ENCODE peak calls at places on chromosomes 1 and 21, in eight cellular contexts. Z is OCI-LY7; W is hepatocyte; P is epithelial cell of esophagus; F is AG10803; J is K562; A is GM12865; E is CD8-positive, alpha-beta T cell. H is an unnamed sample.

GRCh38 chr1:94014087-94014486 is 104.9 kb upstream of the GCLM start:
- DNase-seq in Z (no peak), W (no peak), P (no peak), F (no peak), J (no peak), A (no peak), E (no peak), H (no peak)

GRCh38 chr1:214427871-214428277 is 123.5 kb downstream of the PTPN14 start:
- DNase-seq in Z (peak), W (no peak), P (peak), F (peak), J (no peak), A (peak), E (peak), H (peak)

GRCh38 chr1:79599257-79599656 is 592.7 kb upstream of the ADGRL4 start:
- DNase-seq in Z (no peak), W (no peak), P (no peak), F (peak), J (no peak), A (no peak), E (no peak), H (no peak)

GRCh38 chr1:54922921-54923421 is 36.0 kb upstream of the DHCR24 start:
- DNase-seq in Z (no peak), W (no peak), P (peak), F (peak), J (no peak), A (no peak), E (no peak), H (peak)

GRCh38 chr1:168635129-168635528 is 58.7 kb downstream of the XCL1 start:
- DNase-seq in Z (no peak), W (no peak), P (no peak), F (no peak), J (no peak), A (no peak), E (no peak), H (no peak)

GRCh38 chr1:63898428-63899220 is 124.8 kb downstream of the ROR1 start:
- DNase-seq in Z (no peak), W (no peak), P (no peak), F (no peak), J (no peak), A (no peak), E (no peak), H (no peak)

GRCh38 chr1:154809436-154810413 is 60.4 kb downstream of the KCNN3 start:
- DNase-seq in Z (no peak), W (no peak), P (peak), F (peak), J (no peak), A (peak), E (no peak), H (peak)

GRCh38 chr1:30106125-30106524 is 617.3 kb downstream of the MATN1 start:
- DNase-seq in Z (peak), W (peak), P (peak), F (peak), J (peak), A (peak), E (no peak), H (peak)

GRCh38 chr1:207316622-207317510 is 4.6 kb upstream of the CD55 start:
- DNase-seq in Z (no peak), W (peak), P (peak), F (peak), J (no peak), A (no peak), E (no peak), H (no peak)

GRCh38 chr1:115331531-115332331 is 6.3 kb downstream of the NGF start:
- DNase-seq in Z (no peak), W (no peak), P (no peak), F (peak), J (no peak), A (no peak), E (no peak), H (no peak)

GRCh38 chr1:178566187-178566586 is 53.3 kb downstream of the TEX35 start:
- DNase-seq in Z (no peak), W (no peak), P (peak), F (peak), J (no peak), A (peak), E (no peak), H (no peak)

GRCh38 chr1:220462756-220463155 is 65.2 kb upstream of the MARK1 start:
- DNase-seq in Z (no peak), W (peak), P (peak), F (no peak), J (no peak), A (no peak), E (no peak), H (no peak)

GRCh38 chr1:31381394-31382287 is 8.8 kb upstream of the FABP3 start:
- DNase-seq in Z (no peak), W (no peak), P (peak), F (peak), J (no peak), A (no peak), E (no peak), H (peak)

GRCh38 chr1:206590025-206590834 is 22.0 kb downstream of the EIF2D start:
- DNase-seq in Z (no peak), W (no peak), P (peak), F (peak), J (peak), A (peak), E (peak), H (no peak)

GRCh38 chr1:9107156-9107555 is 21.7 kb downstream of the GPR157 start:
- DNase-seq in Z (no peak), W (no peak), P (no peak), F (no peak), J (no peak), A (no peak), E (no peak), H (no peak)

GRCh38 chr1:43129334-43129733 is 42.8 kb downstream of the EBNA1BP2 start:
- DNase-seq in Z (no peak), W (no peak), P (no peak), F (no peak), J (no peak), A (no peak), E (no peak), H (no peak)

GRCh38 chr1:69441496-69441895 is 126.2 kb upstream of the LRRC7 start:
- DNase-seq in Z (no peak), W (no peak), P (peak), F (no peak), J (no peak), A (no peak), E (no peak), H (no peak)

DNA sequence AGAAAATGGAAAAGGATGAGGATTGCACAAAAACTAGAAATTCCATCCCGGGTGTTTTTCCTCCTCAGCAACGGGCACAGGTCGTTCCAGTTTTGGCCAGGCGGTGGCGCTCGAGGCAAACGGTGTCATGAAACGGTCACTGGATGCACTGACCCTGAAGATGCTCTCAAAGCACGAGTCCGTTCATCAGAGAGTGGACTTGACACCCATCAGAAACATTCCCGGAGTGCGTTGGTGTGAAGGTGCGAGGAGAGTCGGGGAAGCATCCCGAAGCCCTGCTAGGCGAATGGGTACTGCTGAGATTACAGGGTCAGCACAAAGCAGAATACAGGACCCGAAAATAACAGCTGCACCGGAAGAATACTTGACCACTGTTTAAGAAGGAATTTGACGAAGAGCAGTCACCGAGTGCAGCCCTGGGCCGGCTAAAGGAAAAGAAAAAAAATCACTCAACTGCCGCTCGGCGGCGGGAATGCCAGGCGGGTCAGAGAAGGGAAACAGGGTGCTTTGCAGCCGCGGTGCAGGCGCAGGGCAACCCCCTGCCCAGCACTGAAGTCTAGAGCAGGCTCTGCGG is 71.7 kb upstream of the ETS2 start:
- DNase-seq in Z (peak), W (peak), P (peak), F (peak), J (peak), A (peak), E (peak), H (peak)
- H3K4me3 ChIP-seq in Z (peak), W (peak), P (peak), F (peak), J (no peak), A (no peak), E (peak), H (peak)

GRCh38 chr21:41247976-41248545 is 68.5 kb upstream of the FAM3B start:
- DNase-seq in Z (no peak), W (no peak), P (no peak), F (no peak), J (no peak), A (no peak), E (no peak), H (no peak)

GRCh38 chr21:41245509-41246135 is 71.0 kb upstream of the FAM3B start:
- DNase-seq in Z (no peak), W (no peak), P (no peak), F (no peak), J (no peak), A (no peak), E (no peak), H (no peak)

GRCh38 chr21:41249476-41249875 is 67.1 kb upstream of the FAM3B start:
- DNase-seq in Z (no peak), W (no peak), P (no peak), F (no peak), J (no peak), A (no peak), E (no peak), H (no peak)

GRCh38 chr21:41246808-41247207 is 69.8 kb upstream of the FAM3B start:
- DNase-seq in Z (no peak), W (no peak), P (no peak), F (no peak), J (no peak), A (no peak), E (no peak), H (no peak)

DNA sequence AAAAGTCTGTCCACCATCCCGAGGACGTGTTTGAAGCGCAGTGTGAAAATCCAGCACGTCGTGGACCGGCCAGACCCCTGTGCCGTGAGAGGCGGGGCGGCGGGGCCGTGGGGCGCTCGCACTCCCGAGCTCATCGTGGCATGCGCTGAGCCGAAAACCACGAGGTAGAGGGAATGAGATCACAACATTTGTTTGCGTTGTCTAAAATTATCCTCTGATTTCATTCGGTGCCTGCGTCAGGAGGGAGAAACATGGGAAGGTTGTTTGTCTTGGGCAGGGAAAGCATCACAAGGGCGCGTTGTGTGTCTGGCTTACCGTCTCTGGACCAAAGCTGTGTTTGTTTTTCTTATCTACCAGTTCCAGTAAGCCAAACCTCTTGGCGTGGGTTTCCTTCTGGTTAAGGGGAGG is 69.0 kb upstream of the FAM3B start:
- DNase-seq in Z (no peak), W (no peak), P (no peak), F (no peak), J (no peak), A (no peak), E (no peak), H (no peak)
- H3K4me3 ChIP-seq in Z (no peak), W (no peak), P (no peak), F (no peak), J (no peak), A (no peak), E (no peak), H (no peak)

DNA sequence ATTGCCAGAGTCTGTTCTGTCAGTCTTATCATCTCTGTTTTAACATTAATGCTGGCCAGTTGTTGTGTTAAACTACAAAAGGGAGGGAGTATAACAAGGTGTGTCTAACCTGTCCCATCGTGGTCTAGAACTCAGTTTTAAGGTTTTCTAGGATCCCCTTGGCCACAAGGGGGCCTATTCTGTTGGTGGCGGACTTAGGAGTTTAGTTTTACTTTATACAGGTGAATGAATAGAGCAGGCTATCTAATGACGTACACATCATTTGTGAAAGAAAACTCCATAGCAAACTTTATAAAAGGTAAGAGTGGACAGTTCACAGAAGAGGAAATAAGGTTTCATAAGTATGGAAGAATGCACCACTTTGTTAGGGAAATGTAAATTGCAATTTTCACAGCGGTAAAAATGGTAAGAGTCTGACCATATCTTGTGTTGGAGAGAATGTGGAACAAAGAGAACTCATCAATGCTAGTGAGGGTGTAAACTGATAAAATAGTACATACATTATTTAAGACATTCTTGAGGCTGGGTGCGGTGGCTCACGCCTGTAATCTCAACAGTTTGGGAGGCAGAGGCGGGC is 2.5 kb upstream of the ATF6 start:
- DNase-seq in Z (peak), W (peak), P (peak), F (no peak), J (peak), A (peak), E (peak), H (no peak)
- H3K4me3 ChIP-seq in Z (no peak), W (no peak), P (no peak), F (no peak), J (no peak), A (no peak), E (no peak), H (no peak)

GRCh38 chr21:31335957-31336738 is 7.9 kb downstream of the TIAM1 start:
- DNase-seq in Z (no peak), W (peak), P (peak), F (peak), J (no peak), A (peak), E (no peak), H (peak)
- H3K4me3 ChIP-seq in Z (no peak), W (no peak), P (no peak), F (no peak), J (no peak), A (no peak), E (no peak), H (no peak)

GRCh38 chr21:33202464-33203363 is 27.0 kb upstream of the IFNAR2 start:
- DNase-seq in Z (no peak), W (no peak), P (peak), F (no peak), J (no peak), A (no peak), E (no peak), H (no peak)
- H3K4me3 ChIP-seq in Z (no peak), W (no peak), P (no peak), F (no peak), J (no peak), A (no peak), E (no peak), H (no peak)

GRCh38 chr1:117618450-117619122 is 12.7 kb downstream of the TENT5C start:
- DNase-seq in Z (no peak), W (no peak), P (no peak), F (no peak), J (no peak), A (no peak), E (no peak), H (no peak)
- H3K4me3 ChIP-seq in Z (no peak), W (no peak), P (no peak), F (no peak), J (no peak), A (no peak), E (no peak), H (no peak)

H was measured in MG63.